ENCODE peak calls at places on chromosomes 6 and 20, in six cellular contexts. One of them, this sample, is unnamed.

GRCh38 chr6:143543435-143543834 is 31.9 kb upstream of the FUCA2 start:
- DNase-seq in tibial artery: no peak
- DNase-seq in HFFc6: no peak
- DNase-seq in hypothalamus: no peak
- DNase-seq in iris pigment epithelial cell: no peak
- DNase-seq in activated naive CD4-positive, alpha-beta T cell: no peak
- DNase-seq in this sample: no peak

GRCh38 chr6:37688088-37688850 is 9.4 kb downstream of the MDGA1 start:
- DNase-seq in tibial artery: no peak
- DNase-seq in HFFc6: no peak
- DNase-seq in hypothalamus: no peak
- DNase-seq in iris pigment epithelial cell: no peak
- DNase-seq in activated naive CD4-positive, alpha-beta T cell: no peak
- DNase-seq in this sample: no peak

GRCh38 chr6:117545161-117545595 is 57.1 kb downstream of the GOPC start:
- DNase-seq in tibial artery: no peak
- DNase-seq in HFFc6: no peak
- DNase-seq in hypothalamus: no peak
- DNase-seq in iris pigment epithelial cell: no peak
- DNase-seq in activated naive CD4-positive, alpha-beta T cell: no peak
- DNase-seq in this sample: no peak

GRCh38 chr20:62900052-62900691 is 26.1 kb downstream of the DIDO1 start:
- DNase-seq in tibial artery: peak
- DNase-seq in HFFc6: peak
- DNase-seq in hypothalamus: peak
- DNase-seq in iris pigment epithelial cell: peak
- DNase-seq in activated naive CD4-positive, alpha-beta T cell: peak
- DNase-seq in this sample: peak

GRCh38 chr20:38862226-38862625 is 56.7 kb downstream of the PPP1R16B start:
- DNase-seq in tibial artery: no peak
- DNase-seq in HFFc6: no peak
- DNase-seq in hypothalamus: no peak
- DNase-seq in iris pigment epithelial cell: no peak
- DNase-seq in activated naive CD4-positive, alpha-beta T cell: no peak
- DNase-seq in this sample: no peak

GRCh38 chr6:100057941-100058340 is 63.9 kb upstream of the MCHR2 start:
- DNase-seq in tibial artery: no peak
- DNase-seq in HFFc6: peak
- DNase-seq in hypothalamus: no peak
- DNase-seq in iris pigment epithelial cell: peak
- DNase-seq in activated naive CD4-positive, alpha-beta T cell: no peak
- DNase-seq in this sample: no peak

GRCh38 chr6:159931112-159931511 is 37.8 kb upstream of the IGF2R start:
- DNase-seq in tibial artery: no peak
- DNase-seq in HFFc6: no peak
- DNase-seq in hypothalamus: no peak
- DNase-seq in iris pigment epithelial cell: no peak
- DNase-seq in activated naive CD4-positive, alpha-beta T cell: no peak
- DNase-seq in this sample: no peak

GRCh38 chr6:10518461-10519216 is 2.5 kb upstream of the GCNT2 start:
- DNase-seq in tibial artery: no peak
- DNase-seq in HFFc6: peak
- DNase-seq in hypothalamus: no peak
- DNase-seq in iris pigment epithelial cell: peak
- DNase-seq in activated naive CD4-positive, alpha-beta T cell: no peak
- DNase-seq in this sample: no peak

GRCh38 chr6:37668251-37668650 is 29.4 kb downstream of the MDGA1 start:
- DNase-seq in tibial artery: no peak
- DNase-seq in HFFc6: peak
- DNase-seq in hypothalamus: no peak
- DNase-seq in iris pigment epithelial cell: peak
- DNase-seq in activated naive CD4-positive, alpha-beta T cell: no peak
- DNase-seq in this sample: no peak

GRCh38 chr6:11140061-11140460 is 28.5 kb upstream of the ERVFRD-1 start:
- DNase-seq in tibial artery: no peak
- DNase-seq in HFFc6: peak
- DNase-seq in hypothalamus: no peak
- DNase-seq in iris pigment epithelial cell: peak
- DNase-seq in activated naive CD4-positive, alpha-beta T cell: no peak
- DNase-seq in this sample: no peak

GRCh38 chr6:36358235-36358915 is 21.7 kb upstream of the BNIP5 start:
- DNase-seq in tibial artery: no peak
- DNase-seq in HFFc6: no peak
- DNase-seq in hypothalamus: peak
- DNase-seq in iris pigment epithelial cell: peak
- DNase-seq in activated naive CD4-positive, alpha-beta T cell: no peak
- DNase-seq in this sample: no peak

GRCh38 chr6:167760979-167761793 is 65.5 kb upstream of the AFDN start:
- DNase-seq in tibial artery: peak
- DNase-seq in HFFc6: no peak
- DNase-seq in hypothalamus: peak
- DNase-seq in iris pigment epithelial cell: no peak
- DNase-seq in activated naive CD4-positive, alpha-beta T cell: no peak
- DNase-seq in this sample: no peak

GRCh38 chr6:67689329-67689728 is 945.8 kb upstream of the ADGRB3 start:
- DNase-seq in tibial artery: no peak
- DNase-seq in HFFc6: no peak
- DNase-seq in hypothalamus: no peak
- DNase-seq in iris pigment epithelial cell: no peak
- DNase-seq in activated naive CD4-positive, alpha-beta T cell: no peak
- DNase-seq in this sample: no peak

GRCh38 chr20:54657268-54657826 is 182.0 kb downstream of the DOK5 start:
- DNase-seq in tibial artery: no peak
- DNase-seq in HFFc6: no peak
- DNase-seq in hypothalamus: no peak
- DNase-seq in iris pigment epithelial cell: no peak
- DNase-seq in activated naive CD4-positive, alpha-beta T cell: no peak
- DNase-seq in this sample: no peak

GRCh38 chr20:41538810-41539596 is 79.2 kb downstream of the CHD6 start:
- DNase-seq in tibial artery: no peak
- DNase-seq in HFFc6: no peak
- DNase-seq in hypothalamus: no peak
- DNase-seq in iris pigment epithelial cell: no peak
- DNase-seq in activated naive CD4-positive, alpha-beta T cell: no peak
- DNase-seq in this sample: no peak

GRCh38 chr6:14286144-14286543 is 168.6 kb downstream of the CD83 start:
- DNase-seq in tibial artery: peak
- DNase-seq in HFFc6: peak
- DNase-seq in hypothalamus: no peak
- DNase-seq in iris pigment epithelial cell: peak
- DNase-seq in activated naive CD4-positive, alpha-beta T cell: no peak
- DNase-seq in this sample: peak

GRCh38 chr6:6545616-6546317 is 42.8 kb upstream of the LY86 start:
- DNase-seq in tibial artery: no peak
- DNase-seq in HFFc6: no peak
- DNase-seq in hypothalamus: no peak
- DNase-seq in iris pigment epithelial cell: no peak
- DNase-seq in activated naive CD4-positive, alpha-beta T cell: no peak
- DNase-seq in this sample: no peak

GRCh38 chr6:56524891-56525703 is 117.6 kb downstream of the DST start:
- DNase-seq in tibial artery: no peak
- DNase-seq in HFFc6: peak
- DNase-seq in hypothalamus: no peak
- DNase-seq in iris pigment epithelial cell: peak
- DNase-seq in activated naive CD4-positive, alpha-beta T cell: no peak
- DNase-seq in this sample: peak

GRCh38 chr6:1009041-1009440 is 302.9 kb upstream of the FOXQ1 start:
- DNase-seq in tibial artery: no peak
- DNase-seq in HFFc6: no peak
- DNase-seq in hypothalamus: no peak
- DNase-seq in iris pigment epithelial cell: no peak
- DNase-seq in activated naive CD4-positive, alpha-beta T cell: no peak
- DNase-seq in this sample: no peak

GRCh38 chr6:101397199-101397598 is 3.7 kb downstream of the GRIK2 start:
- DNase-seq in tibial artery: no peak
- DNase-seq in HFFc6: no peak
- DNase-seq in hypothalamus: no peak
- DNase-seq in iris pigment epithelial cell: peak
- DNase-seq in activated naive CD4-positive, alpha-beta T cell: no peak
- DNase-seq in this sample: no peak

GRCh38 chr6:19994909-19995308 is 157.7 kb downstream of the ID4 start:
- DNase-seq in tibial artery: no peak
- DNase-seq in HFFc6: no peak
- DNase-seq in hypothalamus: no peak
- DNase-seq in iris pigment epithelial cell: no peak
- DNase-seq in activated naive CD4-positive, alpha-beta T cell: no peak
- DNase-seq in this sample: no peak

GRCh38 chr20:56157530-56158203 is 90.9 kb upstream of the MC3R start:
- DNase-seq in tibial artery: no peak
- DNase-seq in HFFc6: no peak
- DNase-seq in hypothalamus: no peak
- DNase-seq in iris pigment epithelial cell: no peak
- DNase-seq in activated naive CD4-positive, alpha-beta T cell: no peak
- DNase-seq in this sample: no peak

GRCh38 chr20:60748086-60748485 is 504.0 kb upstream of the CDH4 start:
- DNase-seq in tibial artery: no peak
- DNase-seq in HFFc6: no peak
- DNase-seq in hypothalamus: no peak
- DNase-seq in iris pigment epithelial cell: no peak
- DNase-seq in activated naive CD4-positive, alpha-beta T cell: no peak
- DNase-seq in this sample: no peak

GRCh38 chr20:50713677-50714101 is 17.7 kb upstream of the PARD6B start:
- DNase-seq in tibial artery: no peak
- DNase-seq in HFFc6: peak
- DNase-seq in hypothalamus: no peak
- DNase-seq in iris pigment epithelial cell: peak
- DNase-seq in activated naive CD4-positive, alpha-beta T cell: no peak
- DNase-seq in this sample: no peak

GRCh38 chr6:137851669-137852068 is 15.4 kb upstream of the TNFAIP3 start:
- DNase-seq in tibial artery: no peak
- DNase-seq in HFFc6: no peak
- DNase-seq in hypothalamus: no peak
- DNase-seq in iris pigment epithelial cell: no peak
- DNase-seq in activated naive CD4-positive, alpha-beta T cell: no peak
- DNase-seq in this sample: no peak

GRCh38 chr20:19588731-19589130 is 169.3 kb upstream of the RIN2 start:
- DNase-seq in tibial artery: no peak
- DNase-seq in HFFc6: no peak
- DNase-seq in hypothalamus: no peak
- DNase-seq in iris pigment epithelial cell: no peak
- DNase-seq in activated naive CD4-positive, alpha-beta T cell: no peak
- DNase-seq in this sample: no peak

GRCh38 chr6:63492476-63492875 is 79.8 kb upstream of the LOC128125822 start:
- DNase-seq in tibial artery: no peak
- DNase-seq in HFFc6: no peak
- DNase-seq in hypothalamus: no peak
- DNase-seq in iris pigment epithelial cell: no peak
- DNase-seq in activated naive CD4-positive, alpha-beta T cell: no peak
- DNase-seq in this sample: no peak

GRCh38 chr6:116047173-116047933 is 13.3 kb downstream of the FRK start:
- DNase-seq in tibial artery: no peak
- DNase-seq in HFFc6: peak
- DNase-seq in hypothalamus: no peak
- DNase-seq in iris pigment epithelial cell: peak
- DNase-seq in activated naive CD4-positive, alpha-beta T cell: no peak
- DNase-seq in this sample: no peak

GRCh38 chr6:7894272-7895124 is 16.1 kb downstream of the TXNDC5 start:
- DNase-seq in tibial artery: no peak
- DNase-seq in HFFc6: no peak
- DNase-seq in hypothalamus: no peak
- DNase-seq in iris pigment epithelial cell: no peak
- DNase-seq in activated naive CD4-positive, alpha-beta T cell: no peak
- DNase-seq in this sample: no peak

GRCh38 chr6:1418471-1419191 is 29.3 kb downstream of the FOXF2 start:
- DNase-seq in tibial artery: no peak
- DNase-seq in HFFc6: no peak
- DNase-seq in hypothalamus: no peak
- DNase-seq in iris pigment epithelial cell: peak
- DNase-seq in activated naive CD4-positive, alpha-beta T cell: no peak
- DNase-seq in this sample: no peak

GRCh38 chr20:50320910-50321796 is 130.5 kb downstream of the CEBPB start:
- DNase-seq in tibial artery: peak
- DNase-seq in HFFc6: peak
- DNase-seq in hypothalamus: no peak
- DNase-seq in iris pigment epithelial cell: peak
- DNase-seq in activated naive CD4-positive, alpha-beta T cell: no peak
- DNase-seq in this sample: peak

GRCh38 chr20:37897008-37897548 is 5.8 kb upstream of the VSTM2L start:
- DNase-seq in tibial artery: no peak
- DNase-seq in HFFc6: no peak
- DNase-seq in hypothalamus: peak
- DNase-seq in iris pigment epithelial cell: no peak
- DNase-seq in activated naive CD4-positive, alpha-beta T cell: no peak
- DNase-seq in this sample: no peak

GRCh38 chr20:57659789-57660509 is 39.7 kb upstream of the ZBP1 start:
- DNase-seq in tibial artery: peak
- DNase-seq in HFFc6: no peak
- DNase-seq in hypothalamus: no peak
- DNase-seq in iris pigment epithelial cell: no peak
- DNase-seq in activated naive CD4-positive, alpha-beta T cell: no peak
- DNase-seq in this sample: no peak

GRCh38 chr6:105174512-105174911 is 5.3 kb downstream of the POPDC3 start:
- DNase-seq in tibial artery: no peak
- DNase-seq in HFFc6: peak
- DNase-seq in hypothalamus: no peak
- DNase-seq in iris pigment epithelial cell: peak
- DNase-seq in activated naive CD4-positive, alpha-beta T cell: no peak
- DNase-seq in this sample: peak

GRCh38 chr20:63328026-63328700 is 33.0 kb downstream of the CHRNA4 start:
- DNase-seq in tibial artery: no peak
- DNase-seq in HFFc6: no peak
- DNase-seq in hypothalamus: no peak
- DNase-seq in iris pigment epithelial cell: no peak
- DNase-seq in activated naive CD4-positive, alpha-beta T cell: no peak
- DNase-seq in this sample: no peak

GRCh38 chr6:35071347-35071994 is 69.7 kb downstream of the TCP11 start:
- DNase-seq in tibial artery: no peak
- DNase-seq in HFFc6: no peak
- DNase-seq in hypothalamus: no peak
- DNase-seq in iris pigment epithelial cell: no peak
- DNase-seq in activated naive CD4-positive, alpha-beta T cell: no peak
- DNase-seq in this sample: no peak